ENCODE peak calls at places on chromosomes 16 and 17, in seven cellular contexts. B is CD4-positive, CD25-positive, alpha-beta regulatory T cell; G is psoas muscle; T is neural progenitor cell; E is esophagus squamous epithelium; A is heart right ventricle; N is adrenal gland. X is an unnamed sample.

GRCh38 chr16:17638134-17638533 is 167.4 kb upstream of the XYLT1 start:
- DNase-seq in B (no peak), G (no peak), T (no peak), E (no peak), A (no peak), N (no peak), X (no peak)

GRCh38 chr16:17278988-17279387 is 191.8 kb downstream of the XYLT1 start:
- DNase-seq in B (no peak), G (no peak), T (no peak), E (no peak), A (no peak), N (peak; percentile 87), X (no peak)

GRCh38 chr16:2115591-2115973 is 20.1 kb downstream of the PKD1 start:
- DNase-seq in B (no peak), G (no peak), T (no peak), E (no peak), A (no peak), N (no peak), X (no peak)

GRCh38 chr17:41529491-41529915 is 1.4 kb upstream of the KRT19 start:
- DNase-seq in B (no peak), G (no peak), T (no peak), E (no peak), A (no peak), N (no peak), X (no peak)

GRCh38 chr17:50169121-50169764 is 3.4 kb downstream of the SGCA start:
- DNase-seq in B (peak; percentile 40), G (peak; percentile 71), T (peak; percentile 87), E (no peak), A (peak; percentile 24), N (no peak), X (peak; percentile 63)

GRCh38 chr16:28935924-28936783 is 4.4 kb downstream of the CD19 start:
- DNase-seq in B (peak; percentile 75), G (peak; percentile 94), T (peak; percentile 69), E (peak; percentile 25), A (peak; percentile 85), N (peak; percentile 90), X (peak; percentile 93)

GRCh38 chr16:77897038-77897437 is 108.7 kb downstream of the VAT1L start:
- DNase-seq in B (no peak), G (no peak), T (no peak), E (no peak), A (no peak), N (no peak), X (no peak)

GRCh38 chr16:21646721-21647561 is 5.5 kb downstream of the IGSF6 start:
- DNase-seq in B (peak; percentile 43), G (no peak), T (no peak), E (no peak), A (no peak), N (no peak), X (no peak)

GRCh38 chr17:82246365-82247174 is 17.7 kb downstream of the SLC16A3 start:
- DNase-seq in B (no peak), G (peak; percentile 84), T (no peak), E (no peak), A (no peak), N (peak; percentile 84), X (no peak)

GRCh38 chr16:28166394-28167208 is 45.2 kb downstream of the XPO6 start:
- DNase-seq in B (no peak), G (no peak), T (no peak), E (no peak), A (no peak), N (no peak), X (no peak)

GRCh38 chr17:39385040-39385439 is 16.4 kb downstream of the FBXL20 start:
- DNase-seq in B (no peak), G (no peak), T (no peak), E (no peak), A (no peak), N (no peak), X (no peak)

GRCh38 chr17:8105957-8106398 is 12.3 kb downstream of the ALOXE3 start:
- DNase-seq in B (no peak), G (no peak), T (no peak), E (no peak), A (no peak), N (no peak), X (no peak)

GRCh38 chr17:17565471-17566365 is 25.8 kb downstream of the PEMT start:
- DNase-seq in B (no peak), G (peak; percentile 63), T (no peak), E (no peak), A (no peak), N (no peak), X (no peak)

GRCh38 chr16:23557779-23558330 is 328 bp downstream of the UBFD1 start:
- DNase-seq in B (no peak), G (no peak), T (no peak), E (no peak), A (no peak), N (peak; percentile 72), X (no peak)

GRCh38 chr16:31876955-31877828 is 3.6 kb downstream of the ZNF267 start:
- DNase-seq in B (peak; percentile 48), G (no peak), T (no peak), E (no peak), A (no peak), N (no peak), X (no peak)

GRCh38 chr17:48500435-48501426 is 30.1 kb downstream of the HOXB1 start:
- DNase-seq in B (no peak), G (no peak), T (no peak), E (no peak), A (no peak), N (no peak), X (no peak)

GRCh38 chr16:89605186-89605970 is 8.1 kb upstream of the DPEP1 start:
- DNase-seq in B (no peak), G (no peak), T (no peak), E (no peak), A (no peak), N (no peak), X (no peak)

GRCh38 chr17:17970699-17971430 is 1.3 kb downstream of the TOM1L2 start:
- DNase-seq in B (no peak), G (no peak), T (no peak), E (no peak), A (no peak), N (no peak), X (no peak)

GRCh38 chr17:7471729-7472128 is 7.7 kb downstream of the ZBTB4 start:
- DNase-seq in B (no peak), G (no peak), T (no peak), E (no peak), A (no peak), N (no peak), X (no peak)

GRCh38 chr16:74635303-74635702 is 28.4 kb upstream of the GLG1 start:
- DNase-seq in B (no peak), G (no peak), T (no peak), E (no peak), A (no peak), N (no peak), X (no peak)

GRCh38 chr17:11610999-11611566 is 12.8 kb downstream of the DNAH9 start:
- DNase-seq in B (no peak), G (no peak), T (no peak), E (no peak), A (no peak), N (no peak), X (no peak)

DNA sequence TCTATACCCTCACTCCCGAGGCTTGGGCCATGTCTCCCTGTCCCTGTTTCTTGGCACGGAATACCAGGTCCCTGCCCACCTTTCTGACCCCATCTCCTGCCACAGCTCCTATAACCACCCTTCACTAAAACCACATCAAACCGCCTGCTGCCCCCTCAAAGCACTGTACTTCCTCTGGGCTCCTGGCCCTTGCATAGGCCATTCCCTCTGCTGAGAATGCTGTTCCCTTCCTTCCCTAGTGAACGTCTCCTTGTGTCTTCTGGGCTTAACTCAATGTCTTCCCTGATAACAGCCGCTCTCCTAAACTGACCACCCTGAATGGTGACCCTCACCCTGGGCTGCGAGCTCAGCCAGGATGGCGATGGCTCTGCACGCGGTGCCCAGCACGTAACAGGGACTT is 10.7 kb downstream of the AANAT start:
- DNase-seq in B (no peak), G (no peak), T (no peak), E (no peak), A (no peak), N (no peak), X (no peak)
- H3K4me1 ChIP-seq in B (no peaks in the 10 kb centered on the region), G (no peaks in the 10 kb centered on the region), T (no peaks in the 10 kb centered on the region), E (no peaks in the 10 kb centered on the region), A (no peaks in the 10 kb centered on the region), N (no peaks in the 10 kb centered on the region), X (no peaks in the 10 kb centered on the region)

GRCh38 chr17:35520043-35520442 is 17.4 kb downstream of the SLFN12L start:
- DNase-seq in B (no peak), G (no peak), T (no peak), E (no peak), A (no peak), N (no peak), X (no peak)

GRCh38 chr17:35519442-35519841 is 18.0 kb downstream of the SLFN12L start:
- DNase-seq in B (no peak), G (no peak), T (no peak), E (no peak), A (no peak), N (no peak), X (no peak)

GRCh38 chr17:35514561-35514960 is 22.9 kb downstream of the SLFN12L start:
- DNase-seq in B (no peak), G (no peak), T (no peak), E (no peak), A (no peak), N (no peak), X (no peak)

GRCh38 chr17:35510031-35510430 is 27.4 kb downstream of the SLFN12L start:
- DNase-seq in B (no peak), G (no peak), T (no peak), E (no peak), A (no peak), N (no peak), X (no peak)

DNA sequence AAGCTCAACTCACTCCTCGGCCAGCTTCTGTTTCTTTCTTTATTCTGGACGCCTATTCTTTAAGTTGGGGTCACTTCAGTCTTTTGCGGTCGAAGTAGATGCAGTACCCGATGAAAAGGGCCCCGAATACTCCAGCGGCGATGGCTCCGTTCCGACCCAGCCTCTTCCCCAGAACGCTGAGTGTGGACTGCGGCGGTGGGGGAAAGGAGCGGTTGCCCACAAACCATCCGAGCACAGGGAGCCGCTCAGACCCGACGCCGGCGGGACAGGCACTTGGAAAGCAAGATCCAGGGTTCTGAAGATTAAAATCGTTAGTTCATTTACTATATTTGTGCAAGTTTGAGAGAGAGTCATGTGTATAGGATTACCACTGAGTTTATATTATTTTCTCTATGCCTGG is 22.5 kb downstream of the SLFN12L start:
- DNase-seq in B (no peak), G (no peak), T (no peak), E (no peak), A (no peak), N (no peak), X (no peak)
- H3K27ac ChIP-seq in B (no peak overlapping the region), G (no peak overlapping the region), T (no peak overlapping the region), E (no peak overlapping the region), A (no peak overlapping the region), N (no peak overlapping the region), X (no peak overlapping the region)

GRCh38 chr17:36057900-36058299 is 6.2 kb upstream of the CCL18 start:
- DNase-seq in B (no peak), G (no peak), T (no peak), E (no peak), A (no peak), N (no peak), X (no peak)
- H3K27me3 ChIP-seq in B (no peaks in the 10 kb centered on the region), G (no peaks in the 10 kb centered on the region), T (no peaks in the 10 kb centered on the region), E (no peaks in the 10 kb centered on the region), A (peaks cover 7% of the 10 kb centered on the region), N (no peaks in the 10 kb centered on the region), X (no peaks in the 10 kb centered on the region)

DNA sequence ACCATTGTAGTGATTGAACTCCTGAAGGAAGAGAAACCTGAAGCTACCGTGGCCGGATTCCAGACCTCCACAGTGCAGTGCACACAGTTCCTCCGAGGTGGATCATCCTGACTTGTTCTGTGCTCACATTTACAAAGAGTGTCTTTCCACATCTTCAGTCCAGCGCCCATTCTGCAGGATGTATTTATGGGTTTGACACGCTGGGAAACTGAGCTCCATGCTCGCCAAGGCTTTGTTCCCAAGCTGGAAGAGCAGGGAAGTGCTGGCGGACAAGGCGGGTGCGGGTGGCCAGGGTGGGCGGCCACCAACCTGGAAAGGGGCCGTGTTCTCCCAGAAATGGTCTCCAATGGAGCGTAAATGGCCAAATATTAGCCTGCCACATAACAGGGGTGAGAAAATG is 227.9 kb downstream of the IRF8 start:
- DNase-seq in B (no peak), G (no peak), T (no peak), E (no peak), A (no peak), N (no peak), X (no peak)
- H3K4me1 ChIP-seq in B (no peaks in the 10 kb centered on the region), G (no peaks in the 10 kb centered on the region), T (no peaks in the 10 kb centered on the region), E (no peaks in the 10 kb centered on the region), A (no peaks in the 10 kb centered on the region), N (no peaks in the 10 kb centered on the region), X (no peaks in the 10 kb centered on the region)

X was measured in aorta.